ENCODE peak calls at places on chromosome 16, in four cellular contexts. F is GM12878, H is K562, L is HepG2. A is an unnamed sample.

GRCh38 chr16:63066552-63066951 is 1030.3 kb upstream of the CDH8 start:
- DNase-seq in F (no peak), H (no peak), L (no peak), A (no peak)

GRCh38 chr16:88497561-88498420 is 44.7 kb downstream of the ZFPM1 start:
- DNase-seq in F (no peak), H (peak), L (no peak), A (no peak)

GRCh38 chr16:29775742-29776408 is 2.2 kb upstream of the ZG16 start:
- DNase-seq in F (no peak), H (peak), L (no peak), A (no peak)

GRCh38 chr16:3654249-3654991 is at the start of gene DNASE1:
- DNase-seq in F (peak), H (peak), L (peak), A (peak)

GRCh38 chr16:84891149-84891795 is 71.5 kb downstream of the CRISPLD2 start:
- DNase-seq in F (no peak), H (no peak), L (no peak), A (no peak)

GRCh38 chr16:30533748-30534367 is 800 bp downstream of the ZNF747 start:
- DNase-seq in F (no peak), H (no peak), L (no peak), A (no peak)

GRCh38 chr16:56932588-56933265 is 785 bp downstream of the HERPUD1 start:
- DNase-seq in F (no peak), H (peak), L (peak), A (peak)

GRCh38 chr16:86734559-86735480 is 156.5 kb downstream of the FOXL1 start:
- DNase-seq in F (no peak), H (no peak), L (no peak), A (no peak)

GRCh38 chr16:4696905-4697866 is 3.8 kb downstream of the NUDT16L1 start:
- DNase-seq in F (no peak), H (no peak), L (no peak), A (no peak)

GRCh38 chr16:89443727-89444084 is 46.7 kb downstream of the ANKRD11 start:
- DNase-seq in F (no peak), H (no peak), L (no peak), A (no peak)

GRCh38 chr16:16183562-16183961 is 39.7 kb downstream of the ABCC6 start:
- DNase-seq in F (no peak), H (no peak), L (no peak), A (no peak)

GRCh38 chr16:31242197-31242596 is 17.6 kb upstream of the ITGAM start:
- DNase-seq in F (no peak), H (peak), L (no peak), A (no peak)

GRCh38 chr16:51243836-51244483 is 92.9 kb upstream of the SALL1 start:
- DNase-seq in F (no peak), H (no peak), L (peak), A (no peak)

GRCh38 chr16:88442811-88443576 is 10.1 kb upstream of the ZFPM1 start:
- DNase-seq in F (no peak), H (peak), L (peak), A (peak)

GRCh38 chr16:13883881-13884280 is 36.1 kb upstream of the ERCC4 start:
- DNase-seq in F (no peak), H (no peak), L (no peak), A (no peak)

GRCh38 chr16:46607529-46607928 is 13.7 kb downstream of the SHCBP1 start:
- DNase-seq in F (no peak), H (peak), L (peak), A (no peak)

GRCh38 chr16:3716831-3717234 is 491 bp downstream of the TRAP1 start:
- DNase-seq in F (no peak), H (no peak), L (no peak), A (peak)

DNA sequence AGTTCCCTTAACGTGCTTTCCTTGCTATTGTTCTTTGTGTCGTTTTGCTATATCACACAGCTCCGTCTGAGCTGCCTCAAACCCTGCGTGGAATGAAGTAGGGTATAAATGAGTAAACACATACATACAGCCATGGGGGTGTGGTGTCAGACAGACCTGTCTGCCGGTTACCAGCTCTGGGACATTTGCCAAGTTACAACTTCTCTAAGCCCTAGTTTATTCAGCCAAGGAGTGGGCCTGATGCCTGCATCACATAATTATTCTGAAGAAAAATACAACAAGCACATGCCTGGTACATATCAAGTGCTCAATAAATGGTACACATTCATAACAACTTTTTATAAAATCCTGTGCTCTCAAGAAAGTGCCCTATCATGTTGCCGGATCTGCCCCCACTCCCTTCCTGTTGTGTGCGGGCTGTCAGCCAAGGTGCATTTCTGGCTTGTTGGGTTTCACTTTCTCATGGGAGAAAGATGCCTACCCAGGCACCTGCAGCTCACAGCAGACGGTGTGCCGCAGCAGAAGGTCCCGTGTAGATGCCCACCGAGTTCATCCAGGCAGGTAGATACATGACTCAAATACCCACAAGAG is 30.5 kb downstream of the SMPD3 start:
- DNase-seq in F (peak), H (no peak), L (no peak), A (no peak)
- TF ChIP-seq SP1 in F (no peak), H (no peak), L (no peak), A (no peak)

GRCh38 chr16:66109677-66110076 is 256.8 kb upstream of the CDH5 start:
- DNase-seq in F (no peak), H (no peak), L (no peak), A (no peak)

GRCh38 chr16:66103245-66103644 is 263.2 kb upstream of the CDH5 start:
- DNase-seq in F (no peak), H (no peak), L (peak), A (no peak)

GRCh38 chr16:66107661-66108060 is 258.8 kb upstream of the CDH5 start:
- DNase-seq in F (no peak), H (no peak), L (no peak), A (no peak)
- TF ChIP-seq TARDBP in F (no peak), H (no peak), L (no peak), A (no peak)

GRCh38 chr16:67296422-67296821 is 17.1 kb downstream of the PLEKHG4 start:
- DNase-seq in F (no peak), H (no peak), L (no peak), A (no peak)
- TF ChIP-seq SP1 in F (no peak), H (no peak), L (no peak), A (no peak)

GRCh38 chr16:53085539-53086450 is 31.0 kb downstream of the CHD9 start:
- DNase-seq in F (no peak), H (no peak), L (no peak), A (no peak)
- TF ChIP-seq TARDBP in F (no peak), H (no peak), L (no peak), A (no peak)

DNA sequence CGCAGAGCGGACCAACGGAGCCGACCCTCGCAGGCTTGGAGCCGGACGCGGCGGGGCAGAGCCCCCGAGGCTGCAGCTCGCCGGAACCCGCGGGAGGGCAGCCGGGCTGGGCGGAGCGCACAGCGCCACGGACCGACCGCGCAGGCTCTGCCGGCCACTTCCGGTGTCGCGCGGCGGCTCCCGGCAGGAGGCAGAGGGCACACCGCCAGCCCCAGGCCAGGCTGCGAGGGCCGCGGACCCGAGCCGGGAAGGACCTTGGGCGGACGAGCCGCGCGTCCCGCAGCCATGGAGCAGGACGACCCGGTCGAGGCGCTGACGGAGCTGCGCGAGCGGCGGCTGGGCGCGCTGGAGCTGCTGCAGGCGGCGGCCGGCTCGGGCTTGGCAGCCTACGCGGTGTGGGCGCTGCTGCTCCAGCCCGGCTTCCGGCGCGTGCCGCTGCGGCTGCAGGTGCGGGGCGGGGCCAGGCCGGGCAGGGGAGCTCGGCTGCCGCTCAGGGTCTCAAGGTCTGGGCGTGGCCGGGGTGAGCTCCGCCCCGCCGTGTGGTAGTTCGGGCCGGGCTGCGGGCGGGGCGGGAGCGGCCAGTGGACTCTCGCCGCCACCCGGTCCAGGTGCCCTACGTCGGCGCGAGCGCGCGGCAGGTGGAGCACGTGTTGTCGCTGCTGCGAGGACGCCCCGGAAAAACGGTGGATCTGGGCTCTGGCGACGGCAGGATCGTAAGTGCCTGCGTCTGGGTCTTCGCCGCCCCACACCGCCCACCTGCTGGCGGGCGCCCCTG is at the start of gene ANTKMT:
- DNase-seq in F (no peak), H (peak), L (peak), A (peak)
- TF ChIP-seq SP1 in F (no peak), H (peak), L (no peak), A (no peak)

GRCh38 chr16:82730901-82731300 is 104.1 kb downstream of the CDH13 start:
- DNase-seq in F (no peak), H (no peak), L (no peak), A (no peak)
- TF ChIP-seq TARDBP in F (no peak), H (no peak), L (no peak), A (no peak)

GRCh38 chr16:11100239-11100750 is 155.7 kb downstream of the SOCS1 start:
- DNase-seq in F (peak), H (peak), L (no peak), A (peak)
- TF ChIP-seq SP1 in F (no peak), H (no peak), L (no peak), A (no peak)

DNA sequence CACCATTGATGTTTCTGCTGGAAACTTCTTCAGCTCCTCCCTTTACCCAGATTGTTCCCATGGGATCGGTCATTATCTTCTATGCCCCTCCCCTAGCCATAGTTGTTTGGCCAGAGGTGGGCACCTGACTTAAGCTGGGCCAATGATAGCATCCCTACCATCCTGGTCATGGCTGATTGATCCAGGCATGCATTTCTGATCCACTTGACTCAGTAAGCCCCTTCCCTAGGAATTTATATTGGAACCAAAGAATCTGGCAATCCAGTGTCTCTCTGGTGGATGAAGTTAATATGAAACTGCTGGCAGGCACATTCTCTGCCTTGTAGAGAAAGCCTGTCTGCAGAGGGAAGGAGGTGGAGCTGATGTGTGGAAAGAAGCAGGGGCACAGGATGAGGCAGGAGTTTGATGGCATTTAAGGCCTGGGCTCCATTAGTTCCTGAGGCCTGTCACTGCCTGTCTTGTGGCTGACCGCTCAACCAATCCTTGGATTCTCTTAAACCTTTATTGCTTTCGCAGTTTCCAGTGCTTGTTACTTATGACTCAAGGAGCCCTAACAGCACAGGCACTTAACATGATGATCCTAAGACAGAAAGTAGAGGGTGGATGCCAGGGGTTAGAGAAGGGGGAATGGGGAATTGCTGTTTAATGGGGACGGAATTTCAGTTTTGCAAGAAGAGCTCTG is 152.4 kb downstream of the ABCC12 start:
- DNase-seq in F (no peak), H (no peak), L (no peak), A (no peak)
- TF ChIP-seq TARDBP in F (no peak), H (no peak), L (no peak), A (no peak)

A was measured in HEK293T.